ENCODE peak calls at places on chromosomes 16 and 17, in eight cellular contexts. One of them, this sample, is unnamed.

GRCh38 chr17:77215281-77215680 is 74.5 kb downstream of the SEC14L1 start:
- DNase-seq in EL: no peak
- DNase-seq in Daoy: no peak
- DNase-seq in endothelial cell: no peak
- DNase-seq in heart right ventricle: no peak
- DNase-seq in colonic mucosa: no peak
- DNase-seq in caudate nucleus: peak
- DNase-seq in fibroblast of lung: no peak
- DNase-seq in this sample: no peak

GRCh38 chr16:12059216-12059769 is 82.8 kb downstream of the SNX29 start:
- DNase-seq in EL: no peak
- DNase-seq in Daoy: no peak
- DNase-seq in endothelial cell: no peak
- DNase-seq in heart right ventricle: peak
- DNase-seq in colonic mucosa: no peak
- DNase-seq in caudate nucleus: no peak
- DNase-seq in fibroblast of lung: no peak
- DNase-seq in this sample: no peak

GRCh38 chr17:42953669-42954068 is 10.6 kb downstream of the AARSD1 start:
- DNase-seq in EL: no peak
- DNase-seq in Daoy: no peak
- DNase-seq in endothelial cell: no peak
- DNase-seq in heart right ventricle: no peak
- DNase-seq in colonic mucosa: no peak
- DNase-seq in caudate nucleus: no peak
- DNase-seq in fibroblast of lung: no peak
- DNase-seq in this sample: no peak

GRCh38 chr16:86778978-86779377 is 200.6 kb downstream of the FOXL1 start:
- DNase-seq in EL: no peak
- DNase-seq in Daoy: no peak
- DNase-seq in endothelial cell: no peak
- DNase-seq in heart right ventricle: no peak
- DNase-seq in colonic mucosa: no peak
- DNase-seq in caudate nucleus: no peak
- DNase-seq in fibroblast of lung: no peak
- DNase-seq in this sample: no peak

GRCh38 chr17:41664172-41664457 is 24.6 kb upstream of the EIF1 start:
- DNase-seq in EL: no peak
- DNase-seq in Daoy: no peak
- DNase-seq in endothelial cell: no peak
- DNase-seq in heart right ventricle: no peak
- DNase-seq in colonic mucosa: no peak
- DNase-seq in caudate nucleus: no peak
- DNase-seq in fibroblast of lung: no peak
- DNase-seq in this sample: no peak

GRCh38 chr16:81035975-81036750 is 521 bp downstream of the ATMIN start:
- DNase-seq in EL: peak
- DNase-seq in Daoy: peak
- DNase-seq in endothelial cell: peak
- DNase-seq in heart right ventricle: peak
- DNase-seq in colonic mucosa: peak
- DNase-seq in caudate nucleus: no peak
- DNase-seq in fibroblast of lung: peak
- DNase-seq in this sample: no peak

GRCh38 chr17:17363638-17364337 is 60.6 kb downstream of the NT5M start:
- DNase-seq in EL: no peak
- DNase-seq in Daoy: no peak
- DNase-seq in endothelial cell: no peak
- DNase-seq in heart right ventricle: no peak
- DNase-seq in colonic mucosa: no peak
- DNase-seq in caudate nucleus: no peak
- DNase-seq in fibroblast of lung: no peak
- DNase-seq in this sample: peak

GRCh38 chr17:44987883-44988195 is 19.7 kb upstream of the C1QL1 start:
- DNase-seq in EL: no peak
- DNase-seq in Daoy: no peak
- DNase-seq in endothelial cell: no peak
- DNase-seq in heart right ventricle: no peak
- DNase-seq in colonic mucosa: no peak
- DNase-seq in caudate nucleus: no peak
- DNase-seq in fibroblast of lung: no peak
- DNase-seq in this sample: no peak

GRCh38 chr16:82033006-82033405 is 2.0 kb upstream of the HSD17B2 start:
- DNase-seq in EL: no peak
- DNase-seq in Daoy: no peak
- DNase-seq in endothelial cell: no peak
- DNase-seq in heart right ventricle: no peak
- DNase-seq in colonic mucosa: peak
- DNase-seq in caudate nucleus: no peak
- DNase-seq in fibroblast of lung: no peak
- DNase-seq in this sample: peak

GRCh38 chr17:72677108-72677507 is 415.4 kb downstream of the SLC39A11 start:
- DNase-seq in EL: no peak
- DNase-seq in Daoy: no peak
- DNase-seq in endothelial cell: no peak
- DNase-seq in heart right ventricle: no peak
- DNase-seq in colonic mucosa: no peak
- DNase-seq in caudate nucleus: no peak
- DNase-seq in fibroblast of lung: no peak
- DNase-seq in this sample: no peak

GRCh38 chr16:1132431-1132830 is 20.5 kb upstream of the CACNA1H start:
- DNase-seq in EL: no peak
- DNase-seq in Daoy: no peak
- DNase-seq in endothelial cell: no peak
- DNase-seq in heart right ventricle: no peak
- DNase-seq in colonic mucosa: no peak
- DNase-seq in caudate nucleus: no peak
- DNase-seq in fibroblast of lung: no peak
- DNase-seq in this sample: no peak

GRCh38 chr17:41772586-41773189 is 13.8 kb downstream of the JUP start:
- DNase-seq in EL: no peak
- DNase-seq in Daoy: no peak
- DNase-seq in endothelial cell: no peak
- DNase-seq in heart right ventricle: no peak
- DNase-seq in colonic mucosa: peak
- DNase-seq in caudate nucleus: no peak
- DNase-seq in fibroblast of lung: no peak
- DNase-seq in this sample: no peak

GRCh38 chr17:63634163-63634562 is 11.9 kb downstream of the MAP3K3 start:
- DNase-seq in EL: no peak
- DNase-seq in Daoy: no peak
- DNase-seq in endothelial cell: peak
- DNase-seq in heart right ventricle: peak
- DNase-seq in colonic mucosa: no peak
- DNase-seq in caudate nucleus: no peak
- DNase-seq in fibroblast of lung: peak
- DNase-seq in this sample: no peak

GRCh38 chr16:46569231-46569735 is 51.9 kb downstream of the SHCBP1 start:
- DNase-seq in EL: no peak
- DNase-seq in Daoy: no peak
- DNase-seq in endothelial cell: no peak
- DNase-seq in heart right ventricle: no peak
- DNase-seq in colonic mucosa: no peak
- DNase-seq in caudate nucleus: no peak
- DNase-seq in fibroblast of lung: no peak
- DNase-seq in this sample: no peak

GRCh38 chr16:2451851-2452320 is 8.0 kb upstream of the TEDC2 start:
- DNase-seq in EL: no peak
- DNase-seq in Daoy: no peak
- DNase-seq in endothelial cell: no peak
- DNase-seq in heart right ventricle: no peak
- DNase-seq in colonic mucosa: no peak
- DNase-seq in caudate nucleus: no peak
- DNase-seq in fibroblast of lung: no peak
- DNase-seq in this sample: no peak

GRCh38 chr17:28174352-28175046 is 132.0 kb downstream of the NLK start:
- DNase-seq in EL: peak
- DNase-seq in Daoy: peak
- DNase-seq in endothelial cell: no peak
- DNase-seq in heart right ventricle: no peak
- DNase-seq in colonic mucosa: no peak
- DNase-seq in caudate nucleus: no peak
- DNase-seq in fibroblast of lung: peak
- DNase-seq in this sample: no peak

GRCh38 chr17:58120195-58120822 is 27.9 kb upstream of the OR4D1 start:
- DNase-seq in EL: peak
- DNase-seq in Daoy: peak
- DNase-seq in endothelial cell: peak
- DNase-seq in heart right ventricle: peak
- DNase-seq in colonic mucosa: peak
- DNase-seq in caudate nucleus: no peak
- DNase-seq in fibroblast of lung: peak
- DNase-seq in this sample: no peak

GRCh38 chr16:2194166-2194834 is 2.1 kb downstream of the CASKIN1 start:
- DNase-seq in EL: peak
- DNase-seq in Daoy: peak
- DNase-seq in endothelial cell: no peak
- DNase-seq in heart right ventricle: no peak
- DNase-seq in colonic mucosa: no peak
- DNase-seq in caudate nucleus: no peak
- DNase-seq in fibroblast of lung: peak
- DNase-seq in this sample: no peak

GRCh38 chr17:48576479-48577309 is 1.5 kb downstream of the HOXB4 start:
- DNase-seq in EL: peak
- DNase-seq in Daoy: peak
- DNase-seq in endothelial cell: no peak
- DNase-seq in heart right ventricle: no peak
- DNase-seq in colonic mucosa: no peak
- DNase-seq in caudate nucleus: no peak
- DNase-seq in fibroblast of lung: peak
- DNase-seq in this sample: no peak

GRCh38 chr17:32517982-32518381 is 31.2 kb downstream of the CDK5R1 start:
- DNase-seq in EL: no peak
- DNase-seq in Daoy: no peak
- DNase-seq in endothelial cell: no peak
- DNase-seq in heart right ventricle: no peak
- DNase-seq in colonic mucosa: no peak
- DNase-seq in caudate nucleus: no peak
- DNase-seq in fibroblast of lung: no peak
- DNase-seq in this sample: no peak

GRCh38 chr17:34499576-34499975 is 79.8 kb upstream of the TMEM132E start:
- DNase-seq in EL: peak
- DNase-seq in Daoy: peak
- DNase-seq in endothelial cell: peak
- DNase-seq in heart right ventricle: no peak
- DNase-seq in colonic mucosa: no peak
- DNase-seq in caudate nucleus: no peak
- DNase-seq in fibroblast of lung: peak
- DNase-seq in this sample: no peak

GRCh38 chr17:49290690-49291326 is 60.2 kb upstream of the PHOSPHO1 start:
- DNase-seq in EL: peak
- DNase-seq in Daoy: peak
- DNase-seq in endothelial cell: peak
- DNase-seq in heart right ventricle: peak
- DNase-seq in colonic mucosa: peak
- DNase-seq in caudate nucleus: no peak
- DNase-seq in fibroblast of lung: peak
- DNase-seq in this sample: no peak

GRCh38 chr17:5797447-5797846 is 213.1 kb upstream of the NLRP1 start:
- DNase-seq in EL: no peak
- DNase-seq in Daoy: no peak
- DNase-seq in endothelial cell: no peak
- DNase-seq in heart right ventricle: no peak
- DNase-seq in colonic mucosa: no peak
- DNase-seq in caudate nucleus: no peak
- DNase-seq in fibroblast of lung: no peak
- DNase-seq in this sample: no peak

GRCh38 chr17:19404264-19404663 is 6.8 kb upstream of the RNF112 start:
- DNase-seq in EL: no peak
- DNase-seq in Daoy: no peak
- DNase-seq in endothelial cell: no peak
- DNase-seq in heart right ventricle: no peak
- DNase-seq in colonic mucosa: no peak
- DNase-seq in caudate nucleus: no peak
- DNase-seq in fibroblast of lung: no peak
- DNase-seq in this sample: no peak

GRCh38 chr16:11706180-11706742 is 36.4 kb downstream of the TXNDC11 start:
- DNase-seq in EL: no peak
- DNase-seq in Daoy: no peak
- DNase-seq in endothelial cell: no peak
- DNase-seq in heart right ventricle: peak
- DNase-seq in colonic mucosa: no peak
- DNase-seq in caudate nucleus: no peak
- DNase-seq in fibroblast of lung: no peak
- DNase-seq in this sample: no peak

GRCh38 chr17:59762022-59762825 is 54.8 kb downstream of the VMP1 start:
- DNase-seq in EL: peak
- DNase-seq in Daoy: peak
- DNase-seq in endothelial cell: no peak
- DNase-seq in heart right ventricle: no peak
- DNase-seq in colonic mucosa: no peak
- DNase-seq in caudate nucleus: no peak
- DNase-seq in fibroblast of lung: peak
- DNase-seq in this sample: no peak

GRCh38 chr17:12898110-12898509 is 108.8 kb downstream of the ARHGAP44 start:
- DNase-seq in EL: no peak
- DNase-seq in Daoy: no peak
- DNase-seq in endothelial cell: no peak
- DNase-seq in heart right ventricle: no peak
- DNase-seq in colonic mucosa: no peak
- DNase-seq in caudate nucleus: no peak
- DNase-seq in fibroblast of lung: no peak
- DNase-seq in this sample: no peak

GRCh38 chr16:77158293-77158692 is 32.7 kb upstream of the MON1B start:
- DNase-seq in EL: no peak
- DNase-seq in Daoy: no peak
- DNase-seq in endothelial cell: no peak
- DNase-seq in heart right ventricle: no peak
- DNase-seq in colonic mucosa: no peak
- DNase-seq in caudate nucleus: no peak
- DNase-seq in fibroblast of lung: no peak
- DNase-seq in this sample: no peak

GRCh38 chr17:6456914-6457687 is 12.8 kb downstream of the PIMREG start:
- DNase-seq in EL: peak
- DNase-seq in Daoy: peak
- DNase-seq in endothelial cell: no peak
- DNase-seq in heart right ventricle: peak
- DNase-seq in colonic mucosa: peak
- DNase-seq in caudate nucleus: no peak
- DNase-seq in fibroblast of lung: peak
- DNase-seq in this sample: peak

GRCh38 chr17:73765824-73766563 is 121.7 kb upstream of the SDK2 start:
- DNase-seq in EL: no peak
- DNase-seq in Daoy: peak
- DNase-seq in endothelial cell: no peak
- DNase-seq in heart right ventricle: peak
- DNase-seq in colonic mucosa: no peak
- DNase-seq in caudate nucleus: peak
- DNase-seq in fibroblast of lung: no peak
- DNase-seq in this sample: peak

GRCh38 chr16:65624696-65625095 is 502.8 kb upstream of the CDH11 start:
- DNase-seq in EL: no peak
- DNase-seq in Daoy: no peak
- DNase-seq in endothelial cell: no peak
- DNase-seq in heart right ventricle: no peak
- DNase-seq in colonic mucosa: no peak
- DNase-seq in caudate nucleus: no peak
- DNase-seq in fibroblast of lung: peak
- DNase-seq in this sample: no peak

GRCh38 chr17:47725446-47726109 is 7.5 kb upstream of the TBX21 start:
- DNase-seq in EL: no peak
- DNase-seq in Daoy: no peak
- DNase-seq in endothelial cell: no peak
- DNase-seq in heart right ventricle: no peak
- DNase-seq in colonic mucosa: no peak
- DNase-seq in caudate nucleus: no peak
- DNase-seq in fibroblast of lung: no peak
- DNase-seq in this sample: no peak

GRCh38 chr16:11224894-11225676 is 30.9 kb downstream of the SOCS1 start:
- DNase-seq in EL: no peak
- DNase-seq in Daoy: no peak
- DNase-seq in endothelial cell: no peak
- DNase-seq in heart right ventricle: no peak
- DNase-seq in colonic mucosa: peak
- DNase-seq in caudate nucleus: no peak
- DNase-seq in fibroblast of lung: no peak
- DNase-seq in this sample: no peak

GRCh38 chr17:42329025-42329976 is 41.0 kb downstream of the STAT5A start:
- DNase-seq in EL: peak
- DNase-seq in Daoy: peak
- DNase-seq in endothelial cell: no peak
- DNase-seq in heart right ventricle: no peak
- DNase-seq in colonic mucosa: peak
- DNase-seq in caudate nucleus: no peak
- DNase-seq in fibroblast of lung: peak
- DNase-seq in this sample: no peak

This sample was measured in DMS153.